ENCODE peak calls at places on chromosome 22, in eight cellular contexts. O is lower lobe of right lung; W is CD8-positive, alpha-beta memory T cell; M is fibroblast of lung; Y is mesendoderm; R is esophagus squamous epithelium; J is Peyer's patch; Z is SJSA1. I is an unnamed sample. For H3K4me1, the result is how much of the 10 kb centered on the place peaks cover.

GRCh38 chr22:50218153-50218995 is 17.6 kb downstream of the SELENOO start:
- DNase-seq in O (peak), W (no peak), M (no peak), Y (no peak), R (no peak), J (no peak), Z (no peak), I (no peak)

GRCh38 chr22:26708256-26709009 is 51.0 kb downstream of the MIAT start:
- DNase-seq in O (no peak), W (no peak), M (no peak), Y (no peak), R (no peak), J (no peak), Z (no peak), I (no peak)

GRCh38 chr22:17339095-17339693 is 30.1 kb upstream of the CECR2 start:
- DNase-seq in O (no peak), W (no peak), M (no peak), Y (peak), R (no peak), J (no peak), Z (no peak), I (no peak)

GRCh38 chr22:35812600-35812999 is 94.9 kb downstream of the APOL5 start:
- DNase-seq in O (no peak), W (no peak), M (no peak), Y (no peak), R (no peak), J (no peak), Z (no peak), I (no peak)

GRCh38 chr22:24950272-24950902 is 2.1 kb upstream of the KIAA1671 start:
- DNase-seq in O (no peak), W (no peak), M (no peak), Y (peak), R (no peak), J (no peak), Z (no peak), I (no peak)

GRCh38 chr22:29596408-29596807 is 7.0 kb upstream of the NF2 start:
- DNase-seq in O (no peak), W (no peak), M (no peak), Y (no peak), R (no peak), J (no peak), Z (no peak), I (no peak)

GRCh38 chr22:46501701-46502100 is 35.7 kb downstream of the CELSR1 start:
- DNase-seq in O (no peak), W (no peak), M (peak), Y (no peak), R (no peak), J (no peak), Z (no peak), I (no peak)

GRCh38 chr22:49013707-49014106 is 814.0 kb downstream of the BRD1 start:
- DNase-seq in O (no peak), W (no peak), M (no peak), Y (no peak), R (no peak), J (no peak), Z (no peak), I (no peak)

GRCh38 chr22:49307870-49308269 is 519.8 kb downstream of the BRD1 start:
- DNase-seq in O (no peak), W (no peak), M (no peak), Y (no peak), R (no peak), J (no peak), Z (peak), I (no peak)

GRCh38 chr22:47460870-47461269 is 698.4 kb downstream of the TBC1D22A start:
- DNase-seq in O (no peak), W (no peak), M (no peak), Y (no peak), R (no peak), J (no peak), Z (no peak), I (no peak)

GRCh38 chr22:25219211-25219689 is at the start of gene CRYBB2:
- DNase-seq in O (no peak), W (no peak), M (no peak), Y (no peak), R (no peak), J (no peak), Z (no peak), I (no peak)

GRCh38 chr22:33971561-33971961 is 51.3 kb upstream of the LARGE1 start:
- DNase-seq in O (no peak), W (no peak), M (no peak), Y (peak), R (no peak), J (no peak), Z (no peak), I (no peak)

GRCh38 chr22:22069450-22070370 is 87.1 kb upstream of the TOP3B start:
- DNase-seq in O (no peak), W (no peak), M (no peak), Y (peak), R (no peak), J (no peak), Z (no peak), I (no peak)

GRCh38 chr22:46547179-46547882 is 9.9 kb upstream of the CELSR1 start:
- DNase-seq in O (peak), W (no peak), M (peak), Y (no peak), R (no peak), J (no peak), Z (peak), I (no peak)

GRCh38 chr22:43946391-43946680 is 8.9 kb upstream of the SAMM50 start:
- DNase-seq in O (no peak), W (no peak), M (no peak), Y (peak), R (no peak), J (no peak), Z (no peak), I (no peak)

GRCh38 chr22:34105461-34106062 is 185.3 kb upstream of the LARGE1 start:
- DNase-seq in O (peak), W (no peak), M (no peak), Y (peak), R (no peak), J (peak), Z (peak), I (peak)

GRCh38 chr22:22070371-22070824 is 87.8 kb upstream of the TOP3B start:
- DNase-seq in O (no peak), W (no peak), M (no peak), Y (no peak), R (no peak), J (no peak), Z (no peak), I (no peak)

GRCh38 chr22:19289475-19290161 is 1.9 kb downstream of the CLTCL1 start:
- DNase-seq in O (no peak), W (no peak), M (peak), Y (no peak), R (no peak), J (no peak), Z (peak), I (no peak)

GRCh38 chr22:39927544-39927943 is 26.7 kb downstream of the GRAP2 start:
- DNase-seq in O (no peak), W (no peak), M (no peak), Y (peak), R (no peak), J (no peak), Z (no peak), I (no peak)

GRCh38 chr22:27032121-27032761 is 374.9 kb downstream of the MIAT start:
- DNase-seq in O (no peak), W (no peak), M (no peak), Y (peak), R (no peak), J (no peak), Z (no peak), I (no peak)

GRCh38 chr22:20953668-20954500 is 13.2 kb upstream of the AIFM3 start:
- DNase-seq in O (no peak), W (no peak), M (peak), Y (no peak), R (no peak), J (no peak), Z (no peak), I (peak)
- H3K4me1 ChIP-seq in O (under half), W (under half), M (under half), Y (under half), R (half or more), J (under half), Z (under half), I (half or more)

DNA sequence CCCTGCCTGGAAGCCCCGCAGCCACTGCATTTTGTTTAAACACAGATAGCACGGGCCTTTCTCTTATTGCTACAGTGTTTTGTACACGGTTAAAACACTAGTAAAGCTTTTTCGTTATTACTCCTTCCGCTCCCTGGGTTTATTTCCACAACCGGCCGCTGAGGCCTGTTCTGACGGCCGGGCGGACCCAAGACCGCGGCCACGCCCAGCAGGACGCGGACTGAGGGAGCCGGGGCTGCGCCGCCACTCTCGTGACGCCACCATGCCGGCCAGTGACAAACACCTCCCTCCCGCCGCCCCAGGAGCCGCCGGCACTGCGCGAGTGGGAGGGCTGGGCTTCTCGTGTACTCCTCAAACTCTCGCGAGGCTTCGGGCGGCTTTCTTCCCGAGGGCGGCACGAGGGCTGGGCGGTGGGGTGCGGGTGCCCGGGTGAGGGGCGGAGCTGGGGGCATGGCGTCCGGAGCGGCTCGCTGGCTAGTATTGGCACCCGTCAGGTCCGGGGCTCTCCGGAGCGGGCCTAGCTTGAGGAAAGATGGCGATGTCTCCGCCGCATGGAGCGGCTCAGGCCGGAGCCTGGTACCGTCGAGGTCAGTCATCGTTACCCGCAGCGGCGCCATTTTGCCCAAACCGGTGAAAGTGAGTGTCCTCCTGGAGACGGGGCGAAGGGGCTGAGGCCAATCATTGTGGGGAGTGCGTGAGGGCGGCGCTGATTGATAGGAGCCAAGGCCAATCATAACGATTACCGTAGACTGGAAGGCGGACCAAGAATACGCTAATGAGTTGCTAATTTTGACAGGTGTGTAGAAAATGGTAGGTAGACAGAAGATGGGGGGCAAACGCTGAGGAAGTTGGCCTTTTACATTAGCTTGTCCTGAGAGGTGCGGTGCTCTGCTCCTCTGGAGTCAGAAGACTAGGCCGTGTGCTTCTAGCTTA is at the start of gene SMDT1:
- DNase-seq in O (peak), W (peak), M (peak), Y (peak), R (peak), J (peak), Z (peak), I (peak)
- H3K4me3 ChIP-seq in O (peak), W (peak), M (peak), Y (peak), R (peak), J (peak), Z (peak), I (peak)

DNA sequence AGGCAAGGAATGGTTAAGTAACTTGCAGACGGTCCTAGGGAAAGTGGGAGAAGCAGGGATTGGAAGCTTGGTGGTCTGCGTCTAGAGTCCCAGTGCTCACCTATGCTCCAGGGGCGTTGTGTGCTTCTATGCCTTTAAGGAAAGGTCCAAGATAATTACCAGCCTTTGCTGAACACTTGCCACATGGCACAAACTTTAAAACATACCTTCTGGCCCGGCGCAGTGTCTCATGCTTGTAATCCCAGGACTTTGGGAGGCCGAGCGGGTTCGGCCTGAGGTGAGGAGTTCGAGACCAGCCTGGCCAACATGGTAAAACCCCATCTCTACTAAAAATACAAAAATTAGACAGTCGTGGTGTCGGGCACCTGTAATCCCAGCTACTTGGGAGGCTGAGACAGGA is 2.3 kb downstream of the POLDIP3 start:
- DNase-seq in O (no peak), W (no peak), M (no peak), Y (no peak), R (no peak), J (no peak), Z (no peak), I (peak)
- H3K4me1 ChIP-seq in O (half or more), W (half or more), M (under half), Y (under half), R (half or more), J (under half), Z (half or more), I (under half)

DNA sequence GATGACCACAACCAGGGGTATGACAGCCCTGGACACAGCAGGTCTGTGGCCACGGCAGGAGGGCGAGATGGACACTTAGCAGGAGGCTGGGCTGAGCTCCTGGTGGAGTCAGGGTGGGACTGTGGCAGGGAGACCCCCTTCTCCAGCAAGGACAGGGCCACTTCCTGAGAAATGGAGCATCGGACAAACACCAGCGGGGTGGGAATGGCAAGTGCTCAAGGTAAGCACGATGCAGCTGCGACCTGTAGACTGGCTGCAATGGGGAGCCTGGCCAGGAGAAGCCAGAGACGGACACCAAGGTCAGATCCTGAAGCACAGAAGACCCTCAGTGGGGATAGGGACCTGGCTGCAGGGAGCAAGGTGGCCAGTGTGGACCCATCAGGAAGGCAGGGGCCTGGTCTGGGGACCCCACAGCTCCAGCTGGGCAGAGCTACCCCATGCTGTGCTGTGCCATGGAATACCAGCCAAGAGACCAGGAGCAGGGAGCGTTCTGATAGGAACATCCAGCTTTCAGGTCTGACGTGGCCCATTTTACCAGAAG is 29.2 kb downstream of the RSPH14 start:
- DNase-seq in O (no peak), W (no peak), M (no peak), Y (no peak), R (no peak), J (no peak), Z (no peak), I (no peak)
- H3K4me3 ChIP-seq in O (no peak), W (no peak), M (no peak), Y (no peak), R (no peak), J (no peak), Z (no peak), I (no peak)

DNA sequence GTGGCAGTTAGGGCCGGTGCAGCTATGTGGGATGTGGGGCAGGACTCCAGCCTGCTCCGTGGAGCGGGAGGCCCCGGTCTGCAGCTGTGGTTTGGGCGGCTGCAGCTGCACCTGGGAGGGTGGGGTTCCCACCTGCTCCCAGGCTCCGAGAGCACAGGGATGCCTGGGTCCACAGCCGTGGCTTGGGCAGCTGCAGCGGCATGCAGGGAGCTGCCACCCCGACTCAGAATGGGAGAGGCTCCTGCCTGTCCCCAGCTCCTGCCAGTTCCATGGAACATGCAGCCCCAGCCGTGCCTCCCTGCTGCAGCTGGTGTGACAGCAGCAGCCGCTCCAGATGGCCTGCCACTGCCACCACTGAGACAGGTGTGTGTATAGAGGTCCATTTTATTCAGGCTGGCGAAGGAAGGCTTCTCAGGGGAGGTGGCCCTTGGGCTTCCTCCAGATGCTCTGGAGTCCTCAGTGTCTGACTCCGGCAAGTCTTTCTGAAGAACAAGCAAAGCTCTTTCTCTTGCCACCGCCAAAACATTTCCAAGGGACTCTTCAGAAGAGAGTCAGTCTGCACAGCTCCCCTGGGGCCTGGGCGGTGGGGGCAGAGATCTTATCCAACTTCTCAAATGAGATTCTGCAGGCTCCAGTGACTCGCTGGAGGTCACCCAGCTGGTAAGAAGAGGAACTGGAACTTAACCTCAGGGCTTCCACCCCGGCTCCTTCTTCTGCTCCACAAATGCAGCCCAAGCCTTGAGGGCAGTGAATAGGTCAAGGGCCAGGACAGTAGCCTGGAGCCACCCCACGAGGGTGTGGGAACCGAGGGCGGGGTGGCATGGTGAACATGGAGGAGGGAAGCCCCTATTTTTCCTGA is 21.6 kb upstream of the UPK3A start:
- DNase-seq in O (peak), W (no peak), M (no peak), Y (peak), R (no peak), J (peak), Z (no peak), I (no peak)
- H3K4me1 ChIP-seq in O (under half), W (under half), M (under half), Y (under half), R (under half), J (under half), Z (under half), I (under half)

DNA sequence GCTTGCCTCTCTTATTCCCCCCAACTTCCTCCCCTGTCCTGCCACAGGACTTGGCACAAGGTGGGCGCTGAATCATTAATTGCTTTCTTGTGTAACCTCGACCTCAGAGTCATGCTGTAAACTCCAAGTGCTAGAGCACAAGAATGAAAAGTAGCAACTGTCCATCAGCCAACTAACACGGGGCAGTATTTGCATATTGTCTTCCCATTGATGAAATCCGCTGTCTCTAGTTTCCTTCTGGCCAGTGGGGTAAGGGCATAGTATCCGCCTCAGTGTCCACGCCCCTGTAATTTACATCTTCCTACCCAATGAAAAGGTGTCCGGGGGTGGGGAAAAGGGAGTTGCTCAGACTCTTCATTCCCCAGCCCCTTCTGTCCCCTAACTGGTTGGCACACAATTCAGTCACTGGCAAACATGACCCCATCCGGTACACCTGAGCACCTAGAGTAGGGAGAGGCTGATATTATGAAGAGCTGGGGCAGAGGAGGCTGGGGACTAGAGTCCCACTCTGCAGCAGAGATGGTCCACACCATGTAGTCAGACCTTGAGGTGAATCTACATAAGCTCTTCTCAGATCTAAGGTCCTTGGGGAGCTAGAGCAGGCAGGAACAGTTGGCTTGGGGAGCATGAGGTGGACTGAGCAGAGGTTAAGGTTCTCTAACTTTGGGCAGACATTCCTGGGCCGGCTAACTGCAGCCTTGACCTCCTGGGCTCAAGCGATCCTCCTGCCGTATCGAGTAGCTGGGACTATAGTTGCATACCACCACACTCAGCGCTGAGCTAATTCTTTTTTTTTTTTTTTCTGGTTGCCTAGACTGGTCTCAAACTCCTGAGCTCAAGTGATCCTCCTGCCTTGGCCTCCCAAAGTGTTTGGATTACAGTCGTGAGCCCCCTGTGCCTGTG is 6.8 kb upstream of the GGA1 start:
- DNase-seq in O (no peak), W (no peak), M (peak), Y (peak), R (no peak), J (no peak), Z (no peak), I (peak)
- H3K4me3 ChIP-seq in O (no peak), W (no peak), M (no peak), Y (no peak), R (no peak), J (no peak), Z (no peak), I (no peak)

GRCh38 chr22:32622004-32622761 is 147.6 kb downstream of the FBXO7 start:
- DNase-seq in O (no peak), W (no peak), M (peak), Y (peak), R (no peak), J (no peak), Z (peak), I (peak)

GRCh38 chr22:32619614-32620426 is 145.2 kb downstream of the FBXO7 start:
- DNase-seq in O (no peak), W (no peak), M (peak), Y (no peak), R (no peak), J (no peak), Z (peak), I (no peak)

GRCh38 chr22:32622762-32623147 is 148.1 kb downstream of the FBXO7 start:
- DNase-seq in O (no peak), W (no peak), M (no peak), Y (peak), R (no peak), J (no peak), Z (no peak), I (no peak)

GRCh38 chr22:32620992-32621391 is 146.4 kb downstream of the FBXO7 start:
- DNase-seq in O (no peak), W (no peak), M (no peak), Y (peak), R (no peak), J (no peak), Z (no peak), I (no peak)

GRCh38 chr22:32621656-32622003 is 147.0 kb downstream of the FBXO7 start:
- DNase-seq in O (no peak), W (no peak), M (no peak), Y (no peak), R (no peak), J (no peak), Z (no peak), I (no peak)
- H3K4me1 ChIP-seq in O (half or more), W (under half), M (under half), Y (under half), R (half or more), J (under half), Z (under half), I (under half)

I was measured in mucosa of descending colon.